ENCODE peak calls at places on chromosomes 13 and 19, in six cellular contexts. One of them, this sample, is unnamed.

GRCh38 chr19:15197275-15198005 is 3.4 kb downstream of the NOTCH3 start:
- DNase-seq in IMR-90: peak
- DNase-seq in fibroblast of mammary gland: peak
- DNase-seq in foreskin fibroblast: no peak
- DNase-seq in brain microvascular endothelial cell: no peak
- DNase-seq in lower leg skin: no peak
- DNase-seq in this sample: no peak

GRCh38 chr13:110696776-110697175 is 9.1 kb downstream of the CARS2 start:
- DNase-seq in IMR-90: no peak
- DNase-seq in fibroblast of mammary gland: no peak
- DNase-seq in foreskin fibroblast: no peak
- DNase-seq in brain microvascular endothelial cell: no peak
- DNase-seq in lower leg skin: peak
- DNase-seq in this sample: no peak

GRCh38 chr19:34075661-34076091 is 96.6 kb upstream of the LSM14A start:
- DNase-seq in IMR-90: no peak
- DNase-seq in fibroblast of mammary gland: no peak
- DNase-seq in foreskin fibroblast: no peak
- DNase-seq in brain microvascular endothelial cell: peak
- DNase-seq in lower leg skin: no peak
- DNase-seq in this sample: no peak

GRCh38 chr19:58058428-58058827 is 654 bp upstream of the ZNF135 start:
- DNase-seq in IMR-90: no peak
- DNase-seq in fibroblast of mammary gland: no peak
- DNase-seq in foreskin fibroblast: no peak
- DNase-seq in brain microvascular endothelial cell: no peak
- DNase-seq in lower leg skin: no peak
- DNase-seq in this sample: no peak

GRCh38 chr13:79647518-79647917 is 166.6 kb downstream of the NDFIP2 start:
- DNase-seq in IMR-90: no peak
- DNase-seq in fibroblast of mammary gland: no peak
- DNase-seq in foreskin fibroblast: no peak
- DNase-seq in brain microvascular endothelial cell: no peak
- DNase-seq in lower leg skin: no peak
- DNase-seq in this sample: no peak

GRCh38 chr13:22926176-22927007 is 254.4 kb upstream of the SGCG start:
- DNase-seq in IMR-90: no peak
- DNase-seq in fibroblast of mammary gland: peak
- DNase-seq in foreskin fibroblast: no peak
- DNase-seq in brain microvascular endothelial cell: no peak
- DNase-seq in lower leg skin: peak
- DNase-seq in this sample: no peak

GRCh38 chr13:39538826-39539555 is 64.0 kb downstream of the LHFPL6 start:
- DNase-seq in IMR-90: peak
- DNase-seq in fibroblast of mammary gland: peak
- DNase-seq in foreskin fibroblast: peak
- DNase-seq in brain microvascular endothelial cell: peak
- DNase-seq in lower leg skin: no peak
- DNase-seq in this sample: no peak

GRCh38 chr13:30308548-30308947 is 1.2 kb upstream of the KATNAL1 start:
- DNase-seq in IMR-90: peak
- DNase-seq in fibroblast of mammary gland: peak
- DNase-seq in foreskin fibroblast: no peak
- DNase-seq in brain microvascular endothelial cell: peak
- DNase-seq in lower leg skin: no peak
- DNase-seq in this sample: no peak

GRCh38 chr19:10086032-10086903 is at the start of gene SHFL:
- DNase-seq in IMR-90: peak
- DNase-seq in fibroblast of mammary gland: peak
- DNase-seq in foreskin fibroblast: peak
- DNase-seq in brain microvascular endothelial cell: peak
- DNase-seq in lower leg skin: peak
- DNase-seq in this sample: no peak

GRCh38 chr19:51296331-51297093 is 14.9 kb upstream of the IGLON5 start:
- DNase-seq in IMR-90: no peak
- DNase-seq in fibroblast of mammary gland: no peak
- DNase-seq in foreskin fibroblast: no peak
- DNase-seq in brain microvascular endothelial cell: no peak
- DNase-seq in lower leg skin: no peak
- DNase-seq in this sample: no peak

GRCh38 chr13:114047358-114047881 is 73.5 kb upstream of the C13orf46 start:
- DNase-seq in IMR-90: peak
- DNase-seq in fibroblast of mammary gland: peak
- DNase-seq in foreskin fibroblast: no peak
- DNase-seq in brain microvascular endothelial cell: no peak
- DNase-seq in lower leg skin: no peak
- DNase-seq in this sample: no peak

GRCh38 chr13:71079638-71080037 is 787.4 kb downstream of the DACH1 start:
- DNase-seq in IMR-90: no peak
- DNase-seq in fibroblast of mammary gland: no peak
- DNase-seq in foreskin fibroblast: no peak
- DNase-seq in brain microvascular endothelial cell: peak
- DNase-seq in lower leg skin: no peak
- DNase-seq in this sample: no peak

GRCh38 chr13:105969761-105970160 is 565.7 kb downstream of the EFNB2 start:
- DNase-seq in IMR-90: no peak
- DNase-seq in fibroblast of mammary gland: no peak
- DNase-seq in foreskin fibroblast: no peak
- DNase-seq in brain microvascular endothelial cell: no peak
- DNase-seq in lower leg skin: no peak
- DNase-seq in this sample: no peak

GRCh38 chr19:38812004-38812840 is 523 bp downstream of the LGALS4 start:
- DNase-seq in IMR-90: no peak
- DNase-seq in fibroblast of mammary gland: no peak
- DNase-seq in foreskin fibroblast: no peak
- DNase-seq in brain microvascular endothelial cell: no peak
- DNase-seq in lower leg skin: no peak
- DNase-seq in this sample: no peak

GRCh38 chr13:36834299-36834698 is 15.3 kb downstream of the RFXAP start:
- DNase-seq in IMR-90: peak
- DNase-seq in fibroblast of mammary gland: peak
- DNase-seq in foreskin fibroblast: no peak
- DNase-seq in brain microvascular endothelial cell: no peak
- DNase-seq in lower leg skin: no peak
- DNase-seq in this sample: no peak

GRCh38 chr13:32086791-32087441 is 55.3 kb downstream of the FRY start:
- DNase-seq in IMR-90: no peak
- DNase-seq in fibroblast of mammary gland: peak
- DNase-seq in foreskin fibroblast: no peak
- DNase-seq in brain microvascular endothelial cell: no peak
- DNase-seq in lower leg skin: no peak
- DNase-seq in this sample: no peak

DNA sequence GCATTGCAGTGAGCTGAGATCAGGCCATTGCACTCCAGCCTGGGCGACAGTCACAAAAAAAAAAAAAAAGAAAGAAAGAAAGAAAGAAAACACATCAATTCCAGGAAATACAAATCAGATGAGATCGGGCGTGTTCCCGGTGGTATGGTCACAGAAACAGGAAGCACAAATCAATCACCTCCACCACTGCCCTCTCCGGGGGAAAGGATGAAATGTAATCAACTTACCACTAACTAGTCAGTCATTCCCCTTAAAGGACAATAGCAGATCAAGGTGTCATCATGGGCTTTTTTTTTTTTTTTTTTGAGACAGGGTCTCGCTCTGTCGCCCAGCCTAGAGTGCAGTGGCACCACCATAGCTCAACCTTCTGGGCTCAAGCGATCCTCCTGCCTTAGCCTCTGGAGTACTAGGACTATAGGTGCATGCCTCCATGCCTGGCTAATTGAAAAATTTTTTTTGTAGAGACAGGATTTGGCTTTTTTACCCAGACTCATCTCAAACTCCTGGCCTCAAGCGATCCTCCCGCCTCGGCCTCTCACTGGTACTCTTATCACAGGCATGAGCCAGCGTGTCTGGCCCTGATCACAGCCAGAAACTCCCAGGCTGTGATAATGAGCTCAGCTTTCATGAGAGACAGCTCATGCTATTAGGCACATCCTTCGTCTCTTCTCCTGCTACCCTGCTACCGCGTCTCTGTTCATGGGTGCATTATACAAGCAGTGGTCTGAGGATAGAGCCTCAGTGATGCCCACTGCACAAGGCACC is 6.8 kb upstream of the DPRX start:
- DNase-seq in IMR-90: no peak
- DNase-seq in fibroblast of mammary gland: no peak
- DNase-seq in foreskin fibroblast: no peak
- DNase-seq in brain microvascular endothelial cell: no peak
- DNase-seq in lower leg skin: no peak
- DNase-seq in this sample: no peak
- TF ChIP-seq CTCF in IMR-90: no peak
- TF ChIP-seq CTCF in fibroblast of mammary gland: no peak
- TF ChIP-seq CTCF in foreskin fibroblast: no peak
- TF ChIP-seq CTCF in brain microvascular endothelial cell: no peak
- TF ChIP-seq CTCF in lower leg skin: no peak
- TF ChIP-seq CTCF in this sample: no peak

GRCh38 chr19:35370722-35371121 is at the start of gene GPR42:
- DNase-seq in IMR-90: no peak
- DNase-seq in fibroblast of mammary gland: no peak
- DNase-seq in foreskin fibroblast: no peak
- DNase-seq in brain microvascular endothelial cell: no peak
- DNase-seq in lower leg skin: peak
- DNase-seq in this sample: no peak

GRCh38 chr19:35363711-35364425 is 5.6 kb downstream of the FFAR3 start:
- DNase-seq in IMR-90: no peak
- DNase-seq in fibroblast of mammary gland: no peak
- DNase-seq in foreskin fibroblast: no peak
- DNase-seq in brain microvascular endothelial cell: no peak
- DNase-seq in lower leg skin: peak
- DNase-seq in this sample: no peak

GRCh38 chr19:35369522-35369921 is 1.3 kb upstream of the GPR42 start:
- DNase-seq in IMR-90: no peak
- DNase-seq in fibroblast of mammary gland: no peak
- DNase-seq in foreskin fibroblast: no peak
- DNase-seq in brain microvascular endothelial cell: no peak
- DNase-seq in lower leg skin: no peak
- DNase-seq in this sample: no peak

GRCh38 chr19:35365303-35365702 is 5.6 kb upstream of the GPR42 start:
- DNase-seq in IMR-90: no peak
- DNase-seq in fibroblast of mammary gland: no peak
- DNase-seq in foreskin fibroblast: no peak
- DNase-seq in brain microvascular endothelial cell: no peak
- DNase-seq in lower leg skin: peak
- DNase-seq in this sample: no peak

GRCh38 chr19:35368378-35368777 is 2.5 kb upstream of the GPR42 start:
- DNase-seq in IMR-90: no peak
- DNase-seq in fibroblast of mammary gland: no peak
- DNase-seq in foreskin fibroblast: no peak
- DNase-seq in brain microvascular endothelial cell: no peak
- DNase-seq in lower leg skin: no peak
- DNase-seq in this sample: no peak
- H3K4me3 ChIP-seq in IMR-90: no peak
- H3K4me3 ChIP-seq in fibroblast of mammary gland: no peak
- H3K4me3 ChIP-seq in foreskin fibroblast: no peak
- H3K4me3 ChIP-seq in brain microvascular endothelial cell: no peak
- H3K4me3 ChIP-seq in lower leg skin: no peak
- H3K4me3 ChIP-seq in this sample: no peak

DNA sequence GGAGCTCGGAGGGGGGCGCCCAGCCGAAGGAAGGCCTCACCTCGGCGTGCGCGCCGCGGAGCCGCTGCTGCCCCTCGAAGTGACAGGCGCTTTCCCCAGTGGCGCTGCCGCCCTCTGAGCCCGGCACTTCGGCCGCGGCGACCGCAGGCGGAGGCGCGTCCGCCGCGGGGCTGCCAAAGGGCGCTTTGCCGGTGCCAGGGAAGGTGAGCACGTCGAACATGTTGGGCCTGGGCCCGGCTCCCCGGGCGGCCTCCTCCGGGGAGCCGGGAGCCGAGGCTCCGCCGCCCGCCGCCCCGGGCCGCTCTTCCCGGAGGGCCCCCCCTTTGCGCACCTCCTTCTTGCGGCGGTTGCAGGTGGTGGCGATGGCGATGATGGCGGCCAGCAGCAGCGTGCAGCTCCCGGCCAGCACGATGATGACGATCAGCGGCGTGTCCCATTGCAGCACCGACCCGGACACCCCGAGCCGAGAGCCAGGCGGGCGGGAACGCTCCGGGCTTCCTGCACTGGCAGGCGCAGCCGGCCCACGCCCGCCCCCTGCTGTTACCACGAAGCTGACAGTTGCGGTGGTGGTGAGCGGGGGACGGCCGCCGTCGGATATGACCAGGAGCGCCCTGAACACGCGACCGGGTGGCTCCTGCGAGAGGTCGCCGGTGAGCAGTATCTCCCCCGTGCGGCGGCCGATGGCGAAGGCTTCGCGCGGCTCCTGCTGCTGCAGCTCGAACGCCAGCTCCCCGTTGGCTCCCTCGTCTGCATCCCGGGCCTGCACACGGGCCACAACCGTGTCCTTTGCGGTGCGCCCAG is 2.5 kb downstream of the PCDH8 start:
- DNase-seq in IMR-90: no peak
- DNase-seq in fibroblast of mammary gland: no peak
- DNase-seq in foreskin fibroblast: peak
- DNase-seq in brain microvascular endothelial cell: no peak
- DNase-seq in lower leg skin: no peak
- DNase-seq in this sample: no peak
- TF ChIP-seq CTCF in IMR-90: peak
- TF ChIP-seq CTCF in fibroblast of mammary gland: no peak
- TF ChIP-seq CTCF in foreskin fibroblast: no peak
- TF ChIP-seq CTCF in brain microvascular endothelial cell: peak
- TF ChIP-seq CTCF in lower leg skin: no peak
- TF ChIP-seq CTCF in this sample: peak

DNA sequence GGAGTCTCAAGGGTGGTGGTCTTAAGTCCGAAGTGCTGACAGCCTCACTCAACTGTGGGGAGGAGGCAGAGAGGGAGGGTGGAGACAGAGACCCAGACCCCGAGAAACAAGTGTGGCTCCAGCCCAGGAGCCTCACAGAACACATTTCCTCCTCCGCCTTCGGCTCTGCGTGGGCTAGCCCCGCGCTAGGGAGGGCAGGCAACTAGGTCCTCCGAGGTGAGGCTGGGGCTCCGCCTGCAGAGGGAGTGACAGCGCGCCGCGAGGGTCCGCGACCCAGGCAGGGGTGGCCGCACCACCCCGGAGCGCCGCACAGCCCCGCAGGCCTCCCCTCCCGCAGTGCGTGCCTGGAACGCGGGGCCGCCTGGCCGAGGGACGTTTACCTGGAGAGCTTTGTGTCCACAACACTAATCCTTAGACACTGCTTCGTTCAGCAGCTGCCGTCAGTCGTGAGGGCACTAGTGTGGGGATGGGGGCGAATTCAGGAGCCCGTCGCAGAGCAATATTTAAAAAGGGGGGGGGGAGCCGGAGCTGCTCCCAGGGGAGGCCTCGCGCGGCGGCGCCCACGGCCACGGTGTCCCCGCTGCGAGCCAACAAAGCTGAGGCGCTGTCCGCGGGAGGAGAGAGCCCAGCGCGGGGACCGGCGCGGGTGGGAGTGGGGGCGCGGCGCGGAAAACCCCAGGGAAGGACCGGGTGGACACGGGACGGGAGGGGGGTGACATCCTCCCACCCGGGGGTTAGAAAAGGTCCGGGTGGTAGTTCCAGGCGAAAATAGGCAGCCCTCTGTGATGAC is 11.3 kb upstream of the SOX1 start:
- DNase-seq in IMR-90: no peak
- DNase-seq in fibroblast of mammary gland: no peak
- DNase-seq in foreskin fibroblast: no peak
- DNase-seq in brain microvascular endothelial cell: no peak
- DNase-seq in lower leg skin: peak
- DNase-seq in this sample: no peak
- H3K4me3 ChIP-seq in IMR-90: no peak
- H3K4me3 ChIP-seq in fibroblast of mammary gland: no peak
- H3K4me3 ChIP-seq in foreskin fibroblast: no peak
- H3K4me3 ChIP-seq in brain microvascular endothelial cell: no peak
- H3K4me3 ChIP-seq in lower leg skin: no peak
- H3K4me3 ChIP-seq in this sample: no peak

GRCh38 chr19:28943651-28944050 is 269.3 kb downstream of the UQCRFS1 start:
- DNase-seq in IMR-90: no peak
- DNase-seq in fibroblast of mammary gland: no peak
- DNase-seq in foreskin fibroblast: no peak
- DNase-seq in brain microvascular endothelial cell: no peak
- DNase-seq in lower leg skin: no peak
- DNase-seq in this sample: no peak
- TF ChIP-seq CTCF in IMR-90: no peak
- TF ChIP-seq CTCF in fibroblast of mammary gland: no peak
- TF ChIP-seq CTCF in foreskin fibroblast: no peak
- TF ChIP-seq CTCF in brain microvascular endothelial cell: no peak
- TF ChIP-seq CTCF in lower leg skin: no peak
- TF ChIP-seq CTCF in this sample: no peak